ENCODE peak calls at places on chromosomes 5 and 9, in six cellular contexts. W is AG08396, T is MCF 10A, C is KG1, N is GM23248, X is tibial artery. L is an unnamed sample.
A peak's percentile ranks its signal among the peaks of the same experiment; 100 is the strongest.

GRCh38 chr9:120701248-120701647 is 13.0 kb downstream of the MEGF9 start:
- DNase-seq in C (no peak), W (no peak), X (no peak), N (no peak), T (no peak), L (no peak)

GRCh38 chr5:17206021-17206420 is 11.4 kb upstream of the BASP1 start:
- DNase-seq in X (no peak), C (no peak), T (no peak), W (no peak), N (no peak), L (no peak)

GRCh38 chr9:35673132-35673997 is at the start of gene CA9:
- DNase-seq in X (peak; percentile 88), W (no peak), C (no peak), N (no peak), T (peak; percentile 65), L (no peak)

GRCh38 chr5:41751867-41752266 is 118.4 kb downstream of the OXCT1 start:
- DNase-seq in W (no peak), T (no peak), N (no peak), X (no peak), C (no peak), L (no peak)

GRCh38 chr9:121819511-121820231 is 168.2 kb downstream of the DAB2IP start:
- DNase-seq in N (peak; percentile 69), W (peak; percentile 53), X (no peak), C (no peak), T (no peak), L (no peak)

GRCh38 chr9:83304686-83305085 is 233.5 kb downstream of the FRMD3 start:
- DNase-seq in X (peak; percentile 93), W (peak; percentile 22), C (no peak), T (peak; percentile 39), N (peak; percentile 89), L (peak; percentile 39)

GRCh38 chr5:39177629-39177959 is 41.8 kb downstream of the FYB1 start:
- DNase-seq in X (no peak), N (no peak), T (no peak), W (no peak), C (no peak), L (no peak)

GRCh38 chr5:45038366-45038987 is 229.7 kb downstream of the MRPS30 start:
- DNase-seq in C (peak; percentile 1), T (peak; percentile 61), X (no peak), N (peak; percentile 48), W (peak; percentile 6), L (peak; percentile 28)

GRCh38 chr5:1484416-1485319 is 39.1 kb downstream of the LPCAT1 start:
- DNase-seq in C (no peak), W (no peak), T (no peak), N (no peak), X (no peak), L (no peak)

GRCh38 chr9:94714494-94714893 is 12.0 kb upstream of the AOPEP start:
- DNase-seq in X (no peak), C (no peak), N (peak; percentile 50), T (no peak), W (no peak), L (no peak)

GRCh38 chr9:92610470-92611420 is 59.2 kb downstream of the IPPK start:
- DNase-seq in C (no peak), W (no peak), X (no peak), N (no peak), T (no peak), L (no peak)

GRCh38 chr5:148336704-148337435 is 1.5 kb downstream of the SPINK9 start:
- DNase-seq in X (no peak), W (no peak), N (no peak), C (no peak), T (no peak), L (no peak)

GRCh38 chr9:27457445-27457844 is 66.6 kb upstream of the IFNK start:
- DNase-seq in T (no peak), X (no peak), C (no peak), W (no peak), N (no peak), L (no peak)